ENCODE peak calls at places on chromosomes 5 and 9, in six cellular contexts. R is SK-N-SH, M is HCT116, U is stomach, G is transverse colon, V is endothelial cell of umbilical vein. Z is an unnamed sample. For H3K4me1, the result is how much of the 10 kb centered on the place peaks cover.

GRCh38 chr5:142544946-142545652 is 140.8 kb downstream of the FGF1 start:
- DNase-seq in R (no peak), M (no peak), G (no peak), U (no peak), V (no peak), Z (no peak)

GRCh38 chr9:12814877-12815237 is 40.0 kb downstream of the LURAP1L start:
- DNase-seq in R (no peak), G (no peak), M (no peak), V (no peak), U (no peak), Z (no peak)

GRCh38 chr5:31442253-31442820 is 89.6 kb downstream of the DROSHA start:
- DNase-seq in R (no peak), V (peak), U (no peak), G (no peak), M (no peak), Z (no peak)

GRCh38 chr9:91946825-91947224 is 3.2 kb downstream of the ROR2 start:
- DNase-seq in V (no peak), M (no peak), G (no peak), U (no peak), R (no peak), Z (no peak)

GRCh38 chr5:161219816-161220215 is 326.7 kb downstream of the GABRB2 start:
- DNase-seq in M (no peak), R (no peak), G (no peak), U (no peak), V (no peak), Z (no peak)

GRCh38 chr5:115423541-115423940 is 121.0 kb downstream of the FEM1C start:
- DNase-seq in U (peak), M (no peak), V (peak), R (no peak), G (peak), Z (no peak)

GRCh38 chr9:125525846-125526619 is 181.0 kb downstream of the MAPKAP1 start:
- DNase-seq in M (no peak), U (no peak), R (no peak), G (no peak), V (peak), Z (no peak)

GRCh38 chr5:96218653-96219052 is 214.4 kb downstream of the PCSK1 start:
- DNase-seq in G (no peak), R (no peak), V (no peak), U (no peak), M (no peak), Z (no peak)

GRCh38 chr9:127158995-127159801 is 36.8 kb upstream of the ANGPTL2 start:
- DNase-seq in R (peak), G (peak), M (peak), V (no peak), U (peak), Z (no peak)

GRCh38 chr5:52799358-52799982 is 11.8 kb downstream of the ITGA1 start:
- DNase-seq in V (peak), R (peak), M (no peak), G (peak), U (peak), Z (peak)

GRCh38 chr9:94086468-94086867 is 2.2 kb downstream of the PTPDC1 start:
- DNase-seq in R (peak), G (no peak), U (no peak), M (peak), V (peak), Z (no peak)

GRCh38 chr5:109038209-109038840 is 290.6 kb downstream of the FER start:
- DNase-seq in V (peak), G (no peak), M (no peak), R (no peak), U (no peak), Z (no peak)

GRCh38 chr5:88883059-88883565 is at the start of gene MEF2C:
- DNase-seq in M (peak), G (peak), R (peak), U (peak), V (peak), Z (peak)

GRCh38 chr5:67042586-67043133 is 153.9 kb downstream of the CD180 start:
- DNase-seq in V (no peak), G (no peak), R (no peak), U (no peak), M (no peak), Z (no peak)

GRCh38 chr9:121138973-121139372 is 62.7 kb downstream of the RAB14 start:
- DNase-seq in V (no peak), M (no peak), G (no peak), R (no peak), U (no peak), Z (no peak)

GRCh38 chr9:137271696-137272076 is 5.8 kb upstream of the TOR4A start:
- DNase-seq in M (no peak), R (no peak), G (no peak), V (no peak), U (no peak), Z (no peak)

GRCh38 chr9:116073826-116074225 is 79.8 kb upstream of the PAPPA start:
- DNase-seq in G (no peak), U (no peak), M (no peak), V (no peak), R (no peak), Z (no peak)

GRCh38 chr9:116504081-116504480 is 183.0 kb upstream of the TRIM32 start:
- DNase-seq in U (no peak), G (no peak), V (no peak), M (no peak), R (no peak), Z (no peak)

GRCh38 chr5:126395198-126395597 is 28.0 kb upstream of the GRAMD2B start:
- DNase-seq in U (no peak), V (no peak), M (no peak), G (no peak), R (no peak), Z (no peak)

GRCh38 chr9:78972303-78973002 is 599.3 kb upstream of the TLE4 start:
- DNase-seq in V (no peak), R (no peak), M (no peak), G (no peak), U (no peak), Z (no peak)

GRCh38 chr9:16361118-16361517 is 509.4 kb downstream of the BNC2 start:
- DNase-seq in R (no peak), M (no peak), V (no peak), U (no peak), G (no peak), Z (no peak)

GRCh38 chr9:109816490-109816889 is 36.5 kb downstream of the PALM2AKAP2 start:
- DNase-seq in G (no peak), U (no peak), V (peak), M (peak), R (no peak), Z (no peak)

GRCh38 chr5:109326864-109327263 is 82.9 kb downstream of the PJA2 start:
- DNase-seq in R (no peak), G (no peak), U (no peak), V (no peak), M (no peak), Z (no peak)

GRCh38 chr5:65624570-65625555 is at the start of the genes SHLD3 and TRAPPC13:
- DNase-seq in U (peak), G (peak), M (peak), V (peak), R (peak), Z (peak)

GRCh38 chr9:113664176-113664875 is 200.8 kb downstream of the RGS3 start:
- DNase-seq in U (no peak), G (no peak), V (no peak), R (no peak), M (no peak), Z (no peak)

GRCh38 chr9:113669523-113670115 is 206.1 kb downstream of the RGS3 start:
- DNase-seq in G (no peak), M (no peak), U (no peak), R (no peak), V (no peak), Z (no peak)

GRCh38 chr9:113665756-113666155 is 202.2 kb downstream of the RGS3 start:
- DNase-seq in G (no peak), U (no peak), R (no peak), V (no peak), M (no peak), Z (no peak)

GRCh38 chr9:113673726-113674125 is 202.4 kb upstream of the ZNF618 start:
- DNase-seq in G (no peak), V (no peak), R (no peak), U (no peak), M (no peak), Z (no peak)

GRCh38 chr9:113668057-113668456 is 204.5 kb downstream of the RGS3 start:
- DNase-seq in M (no peak), G (no peak), U (no peak), V (no peak), R (no peak), Z (no peak)
- TF ChIP-seq POLR2AphosphoS5 in M (no peak), G (no peak), U (no peak), V (no peak), R (no peak), Z (no peak)

GRCh38 chr5:173537228-173537627 is 79.2 kb downstream of the BOD1 start:
- DNase-seq in R (no peak), M (no peak), V (no peak), U (no peak), G (no peak), Z (no peak)

GRCh38 chr5:173534664-173535063 is 81.8 kb downstream of the BOD1 start:
- DNase-seq in U (no peak), M (no peak), V (no peak), G (no peak), R (no peak), Z (no peak)

GRCh38 chr5:173534031-173534430 is 82.4 kb downstream of the BOD1 start:
- DNase-seq in V (no peak), M (no peak), U (no peak), G (no peak), R (no peak), Z (no peak)

GRCh38 chr5:173535976-173536639 is 80.3 kb downstream of the BOD1 start:
- DNase-seq in M (no peak), R (no peak), V (no peak), U (no peak), G (no peak), Z (no peak)

GRCh38 chr5:173535166-173535975 is 81.1 kb downstream of the BOD1 start:
- DNase-seq in M (no peak), V (no peak), R (no peak), G (no peak), U (no peak), Z (no peak)
- H3K27ac ChIP-seq in M (no peak), V (no peak), R (no peak), G (no peak), U (no peak), Z (no peak)

GRCh38 chr9:123552530-123552929 is 196.5 kb downstream of the CRB2 start:
- DNase-seq in G (no peak), V (no peak), U (no peak), R (no peak), M (no peak), Z (no peak)
- H3K4me1 ChIP-seq in G (under half), V (under half), U (under half), R (under half), M (under half), Z (under half)

GRCh38 chr5:74636552-74636951 is 4.0 kb downstream of the ENC1 start:
- DNase-seq in M (no peak), R (no peak), U (no peak), V (no peak), G (no peak), Z (peak)
- TF ChIP-seq POLR2AphosphoS5 in M (no peak), R (no peak), U (no peak), V (no peak), G (no peak), Z (peak)

DNA sequence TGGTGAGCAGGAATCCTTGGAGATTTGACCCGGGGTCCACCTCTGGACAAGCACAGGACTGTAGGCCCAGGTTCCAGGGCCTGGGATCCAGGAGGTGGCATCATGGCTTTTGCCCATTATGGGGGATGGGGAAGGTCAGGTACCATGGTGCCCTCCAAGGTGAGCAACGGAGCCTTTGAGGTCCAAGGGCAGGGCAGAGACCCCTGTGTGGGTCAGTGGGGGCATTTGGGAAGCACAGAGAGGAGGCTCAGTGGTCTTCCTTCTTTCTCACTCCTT is 117.7 kb downstream of the RXRA start:
- DNase-seq in R (no peak), M (no peak), U (no peak), G (no peak), V (no peak), Z (no peak)
- H3K27ac ChIP-seq in R (no peak), M (peak), U (peak), G (no peak), V (no peak), Z (no peak)

DNA sequence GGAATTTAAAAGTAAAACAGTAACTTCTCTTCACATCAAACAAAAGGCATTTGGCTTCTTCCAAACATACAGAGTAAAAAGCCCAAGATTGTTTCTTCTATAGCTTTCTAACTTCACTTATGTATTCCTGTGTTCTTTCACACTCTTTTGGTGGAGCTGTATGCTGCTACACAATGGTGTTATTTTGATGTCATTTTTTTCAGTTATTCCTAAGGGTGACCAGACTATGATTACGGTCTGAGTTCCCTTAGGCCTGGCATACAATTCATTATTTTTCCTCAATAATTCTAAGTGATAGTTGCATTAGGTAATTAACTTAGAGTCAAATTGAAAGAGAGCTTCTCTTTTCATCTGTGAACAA is 66.2 kb upstream of the IL7R start:
- DNase-seq in V (no peak), G (no peak), M (no peak), U (no peak), R (no peak), Z (no peak)
- H3K4me1 ChIP-seq in V (under half), G (under half), M (under half), U (under half), R (under half), Z (under half)

Z was measured in prostate gland.